ENCODE peak calls at places on chromosome 1, in six cellular contexts. Z is CD4-positive, alpha-beta T cell; Q is naive thymus-derived CD4-positive, alpha-beta T cell; E is gastrocnemius medialis; K is lower lobe of right lung; X is transverse colon. W is an unnamed sample.

GRCh38 chr1:24870551-24871195 is 59.4 kb downstream of the RUNX3 start:
- DNase-seq in Z (no peak), Q (no peak), E (no peak), K (no peak), X (no peak), W (no peak)

GRCh38 chr1:240559781-240560180 is 52.2 kb downstream of the GREM2 start:
- DNase-seq in Z (no peak), Q (no peak), E (no peak), K (no peak), X (no peak), W (no peak)

GRCh38 chr1:198780376-198780775 is 141.5 kb downstream of the PTPRC start:
- DNase-seq in Z (no peak), Q (no peak), E (no peak), K (no peak), X (no peak), W (no peak)

GRCh38 chr1:161473363-161473762 is 31.9 kb upstream of the FCGR2A start:
- DNase-seq in Z (no peak), Q (no peak), E (no peak), K (no peak), X (no peak), W (peak; percentile 16)

GRCh38 chr1:37294096-37294495 is 180.3 kb upstream of the ZC3H12A start:
- DNase-seq in Z (no peak), Q (no peak), E (no peak), K (no peak), X (no peak), W (no peak)

GRCh38 chr1:212234431-212235298 is 50.5 kb upstream of the PPP2R5A start:
- DNase-seq in Z (no peak), Q (no peak), E (peak; percentile 74), K (no peak), X (no peak), W (no peak)

GRCh38 chr1:41171266-41171874 is 70.7 kb downstream of the SCMH1 start:
- DNase-seq in Z (no peak), Q (no peak), E (no peak), K (no peak), X (no peak), W (no peak)

GRCh38 chr1:236848274-236848925 is 53.3 kb downstream of the MTR start:
- DNase-seq in Z (no peak), Q (no peak), E (no peak), K (no peak), X (no peak), W (no peak)

GRCh38 chr1:224300346-224300745 is 29.6 kb downstream of the NVL start:
- DNase-seq in Z (no peak), Q (no peak), E (no peak), K (no peak), X (no peak), W (no peak)

GRCh38 chr1:24996983-24997893 is 67.2 kb upstream of the RUNX3 start:
- DNase-seq in Z (no peak), Q (no peak), E (no peak), K (no peak), X (no peak), W (no peak)

GRCh38 chr1:87435484-87435883 is 106.8 kb downstream of the LMO4 start:
- DNase-seq in Z (no peak), Q (no peak), E (no peak), K (no peak), X (no peak), W (no peak)

GRCh38 chr1:201845331-201846083 is 16.6 kb downstream of the IPO9 start:
- DNase-seq in Z (no peak), Q (no peak), E (no peak), K (no peak), X (no peak), W (no peak)

GRCh38 chr1:154881820-154882535 is 11.9 kb upstream of the KCNN3 start:
- DNase-seq in Z (no peak), Q (no peak), E (no peak), K (no peak), X (no peak), W (no peak)

GRCh38 chr1:36253463-36253862 is 29.2 kb downstream of the THRAP3 start:
- DNase-seq in Z (no peak), Q (no peak), E (no peak), K (no peak), X (no peak), W (no peak)

GRCh38 chr1:146020058-146020738 is 1.3 kb downstream of the HJV start:
- DNase-seq in Z (no peak), Q (no peak), E (no peak), K (no peak), X (no peak), W (no peak)

GRCh38 chr1:154663656-154664055 is 55.7 kb upstream of the ADAR start:
- DNase-seq in Z (no peak), Q (no peak), E (no peak), K (no peak), X (no peak), W (no peak)

GRCh38 chr1:167413328-167413727 is 105.0 kb downstream of the CD247 start:
- DNase-seq in Z (no peak), Q (no peak), E (no peak), K (no peak), X (no peak), W (no peak)

GRCh38 chr1:200279810-200280411 is 129.9 kb downstream of the ZNF281 start:
- DNase-seq in Z (no peak), Q (no peak), E (no peak), K (no peak), X (peak; percentile 66), W (no peak)

GRCh38 chr1:77605246-77606026 is 77.0 kb downstream of the ZZZ3 start:
- DNase-seq in Z (no peak), Q (no peak), E (peak; percentile 58), K (peak; percentile 75), X (peak; percentile 56), W (peak; percentile 82)

GRCh38 chr1:238562376-238562775 is 671.7 kb upstream of the ZP4 start:
- DNase-seq in Z (no peak), Q (no peak), E (no peak), K (no peak), X (no peak), W (no peak)

GRCh38 chr1:50750021-50750619 is 209.9 kb downstream of the FAF1 start:
- DNase-seq in Z (no peak), Q (no peak), E (no peak), K (no peak), X (no peak), W (no peak)

GRCh38 chr1:173163209-173163608 is 43.9 kb downstream of the TNFSF4 start:
- DNase-seq in Z (no peak), Q (no peak), E (no peak), K (no peak), X (no peak), W (no peak)

GRCh38 chr1:60541831-60542532 is 468.4 kb upstream of the C1orf87 start:
- DNase-seq in Z (no peak), Q (no peak), E (no peak), K (no peak), X (no peak), W (no peak)
- H3K27ac ChIP-seq in Z (no peak overlapping the region), Q (no peak overlapping the region), E (no peak overlapping the region), K (no peak overlapping the region), X (no peak overlapping the region), W (no peak overlapping the region)

GRCh38 chr1:23370270-23370743 is 671 bp upstream of the ZNF436 start:
- DNase-seq in Z (no peak), Q (no peak), E (no peak), K (no peak), X (no peak), W (no peak)
- H3K27ac ChIP-seq in Z (no peak overlapping the region), Q (peak overlapping the region; percentile 16), E (peak overlapping the region; percentile 100), K (peak overlapping the region; percentile 94), X (peak overlapping the region; percentile 98), W (peak overlapping the region; percentile 99)

GRCh38 chr1:9281071-9281827 is 11.4 kb upstream of the SPSB1 start:
- DNase-seq in Z (no peak), Q (no peak), E (no peak), K (no peak), X (no peak), W (no peak)
- H3K27ac ChIP-seq in Z (no peak overlapping the region), Q (no peak overlapping the region), E (no peak overlapping the region), K (no peak overlapping the region), X (peak overlapping the region; percentile 86), W (no peak overlapping the region)

DNA sequence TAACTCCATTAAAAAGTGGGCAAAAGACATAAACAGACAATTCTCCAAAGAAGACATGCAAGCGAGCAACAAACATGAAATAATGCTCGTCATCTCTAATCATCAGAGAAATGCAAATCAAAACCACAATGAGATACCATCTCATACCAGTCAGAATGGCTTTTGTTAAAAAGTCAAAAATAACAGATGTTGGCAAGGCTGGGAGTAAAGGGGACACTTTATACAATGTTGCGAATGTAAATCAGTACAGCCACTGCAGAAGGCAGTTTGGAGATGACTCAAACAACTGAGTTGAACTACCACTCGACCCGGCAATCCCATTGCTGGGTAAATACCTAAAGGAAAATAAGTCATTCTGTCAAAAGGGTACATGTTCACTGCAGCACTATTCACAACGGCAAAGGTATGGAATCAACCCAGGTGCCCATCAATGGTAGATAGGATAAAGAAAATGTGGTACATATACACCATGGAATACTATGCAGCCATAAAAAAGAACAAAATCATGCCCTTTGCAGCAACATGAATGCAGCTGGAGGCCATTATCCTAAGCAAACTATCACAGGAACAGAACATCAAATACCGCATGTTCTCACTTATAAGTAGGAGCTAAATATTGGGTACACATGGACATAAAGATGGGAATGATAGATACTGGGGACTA is 25.9 kb downstream of the TSPAN2 start:
- DNase-seq in Z (no peak), Q (no peak), E (no peak), K (no peak), X (no peak), W (no peak)
- H3K27ac ChIP-seq in Z (peak overlapping the region; percentile 89), Q (peak overlapping the region; percentile 84), E (peak overlapping the region; percentile 53), K (peak overlapping the region; percentile 7), X (peak overlapping the region; percentile 40), W (no peak overlapping the region)

GRCh38 chr1:28482138-28482537 is 23.7 kb upstream of the RCC1 start:
- DNase-seq in Z (no peak), Q (no peak), E (no peak), K (no peak), X (no peak), W (no peak)

GRCh38 chr1:28482702-28483101 is 23.1 kb upstream of the RCC1 start:
- DNase-seq in Z (no peak), Q (no peak), E (no peak), K (no peak), X (no peak), W (no peak)

GRCh38 chr1:28480308-28480707 is 25.5 kb upstream of the RCC1 start:
- DNase-seq in Z (no peak), Q (no peak), E (no peak), K (no peak), X (no peak), W (no peak)
- H3K27ac ChIP-seq in Z (no peak overlapping the region), Q (no peak overlapping the region), E (no peak overlapping the region), K (no peak overlapping the region), X (no peak overlapping the region), W (no peak overlapping the region)

DNA sequence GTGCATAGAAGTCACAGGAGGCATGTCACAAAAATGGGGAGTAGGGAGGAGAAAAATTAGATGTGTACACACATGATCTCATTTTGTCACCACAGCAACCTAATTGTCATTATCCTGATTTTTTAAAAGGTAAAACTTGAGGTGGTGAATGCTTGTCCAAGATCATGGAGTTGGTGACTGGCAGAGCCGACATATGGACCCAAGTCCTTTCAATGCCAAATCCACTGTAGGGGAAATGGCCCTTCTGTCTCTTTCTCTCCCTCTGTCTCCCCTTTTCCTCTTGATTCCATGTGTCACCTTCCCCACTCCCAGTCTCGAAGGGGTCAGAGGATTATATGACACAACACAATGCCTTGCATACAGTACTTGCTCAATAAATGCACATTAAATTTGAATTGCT is 65.7 kb upstream of the JUN start:
- DNase-seq in Z (no peak), Q (no peak), E (no peak), K (no peak), X (no peak), W (no peak)
- H3K27ac ChIP-seq in Z (no peak overlapping the region), Q (no peak overlapping the region), E (peak overlapping the region; percentile 53), K (peak overlapping the region; percentile 59), X (peak overlapping the region; percentile 36), W (peak overlapping the region; percentile 30)

W was measured in right cardiac atrium.